ENCODE peak calls at places on chromosome 1, in eight cellular contexts. One of them, this sample, is unnamed.

GRCh38 chr1:211711313-211711712 is 35.9 kb upstream of the NEK2 start:
- DNase-seq in endodermal cell: no peak
- DNase-seq in left ventricle myocardium inferior: no peak
- DNase-seq in heart left ventricle: no peak
- DNase-seq in uterus: no peak
- DNase-seq in epithelial cell of prostate: no peak
- DNase-seq in esophagus squamous epithelium: no peak
- DNase-seq in RWPE2: no peak
- DNase-seq in this sample: no peak

GRCh38 chr1:37147397-37147831 is 113.1 kb upstream of the GRIK3 start:
- DNase-seq in endodermal cell: no peak
- DNase-seq in left ventricle myocardium inferior: no peak
- DNase-seq in heart left ventricle: no peak
- DNase-seq in uterus: no peak
- DNase-seq in epithelial cell of prostate: no peak
- DNase-seq in esophagus squamous epithelium: no peak
- DNase-seq in RWPE2: no peak
- DNase-seq in this sample: no peak

GRCh38 chr1:46224966-46225365 is 21.8 kb downstream of the LURAP1 start:
- DNase-seq in endodermal cell: no peak
- DNase-seq in left ventricle myocardium inferior: no peak
- DNase-seq in heart left ventricle: no peak
- DNase-seq in uterus: no peak
- DNase-seq in epithelial cell of prostate: no peak
- DNase-seq in esophagus squamous epithelium: no peak
- DNase-seq in RWPE2: no peak
- DNase-seq in this sample: no peak

GRCh38 chr1:96183928-96184327 is 537.7 kb upstream of the PTBP2 start:
- DNase-seq in endodermal cell: no peak
- DNase-seq in left ventricle myocardium inferior: no peak
- DNase-seq in heart left ventricle: no peak
- DNase-seq in uterus: no peak
- DNase-seq in epithelial cell of prostate: no peak
- DNase-seq in esophagus squamous epithelium: no peak
- DNase-seq in RWPE2: no peak
- DNase-seq in this sample: no peak

GRCh38 chr1:241007668-241008067 is 349.3 kb downstream of the RGS7 start:
- DNase-seq in endodermal cell: no peak
- DNase-seq in left ventricle myocardium inferior: no peak
- DNase-seq in heart left ventricle: no peak
- DNase-seq in uterus: no peak
- DNase-seq in epithelial cell of prostate: no peak
- DNase-seq in esophagus squamous epithelium: no peak
- DNase-seq in RWPE2: no peak
- DNase-seq in this sample: no peak

GRCh38 chr1:225748479-225748878 is 29.1 kb upstream of the SRP9 start:
- DNase-seq in endodermal cell: no peak
- DNase-seq in left ventricle myocardium inferior: no peak
- DNase-seq in heart left ventricle: no peak
- DNase-seq in uterus: no peak
- DNase-seq in epithelial cell of prostate: no peak
- DNase-seq in esophagus squamous epithelium: no peak
- DNase-seq in RWPE2: no peak
- DNase-seq in this sample: no peak

GRCh38 chr1:227546055-227546454 is 17.3 kb upstream of the ZNF678 start:
- DNase-seq in endodermal cell: peak
- DNase-seq in left ventricle myocardium inferior: no peak
- DNase-seq in heart left ventricle: no peak
- DNase-seq in uterus: no peak
- DNase-seq in epithelial cell of prostate: no peak
- DNase-seq in esophagus squamous epithelium: no peak
- DNase-seq in RWPE2: no peak
- DNase-seq in this sample: no peak

GRCh38 chr1:184576822-184577790 is 177.6 kb downstream of the EDEM3 start:
- DNase-seq in endodermal cell: no peak
- DNase-seq in left ventricle myocardium inferior: no peak
- DNase-seq in heart left ventricle: no peak
- DNase-seq in uterus: peak
- DNase-seq in epithelial cell of prostate: no peak
- DNase-seq in esophagus squamous epithelium: no peak
- DNase-seq in RWPE2: no peak
- DNase-seq in this sample: no peak

GRCh38 chr1:26838474-26839338 is 12.2 kb downstream of the ZDHHC18 start:
- DNase-seq in endodermal cell: no peak
- DNase-seq in left ventricle myocardium inferior: no peak
- DNase-seq in heart left ventricle: no peak
- DNase-seq in uterus: no peak
- DNase-seq in epithelial cell of prostate: no peak
- DNase-seq in esophagus squamous epithelium: no peak
- DNase-seq in RWPE2: no peak
- DNase-seq in this sample: no peak

GRCh38 chr1:199847021-199847420 is 180.5 kb upstream of the NR5A2 start:
- DNase-seq in endodermal cell: no peak
- DNase-seq in left ventricle myocardium inferior: no peak
- DNase-seq in heart left ventricle: no peak
- DNase-seq in uterus: no peak
- DNase-seq in epithelial cell of prostate: no peak
- DNase-seq in esophagus squamous epithelium: no peak
- DNase-seq in RWPE2: no peak
- DNase-seq in this sample: no peak

GRCh38 chr1:41882496-41882895 is 36.2 kb downstream of the HIVEP3 start:
- DNase-seq in endodermal cell: no peak
- DNase-seq in left ventricle myocardium inferior: no peak
- DNase-seq in heart left ventricle: no peak
- DNase-seq in uterus: no peak
- DNase-seq in epithelial cell of prostate: no peak
- DNase-seq in esophagus squamous epithelium: no peak
- DNase-seq in RWPE2: no peak
- DNase-seq in this sample: no peak

GRCh38 chr1:44881011-44881632 is 38.1 kb upstream of the PTCH2 start:
- DNase-seq in endodermal cell: no peak
- DNase-seq in left ventricle myocardium inferior: no peak
- DNase-seq in heart left ventricle: peak
- DNase-seq in uterus: no peak
- DNase-seq in epithelial cell of prostate: peak
- DNase-seq in esophagus squamous epithelium: no peak
- DNase-seq in RWPE2: no peak
- DNase-seq in this sample: peak

GRCh38 chr1:218304281-218305039 is 19.4 kb downstream of the RRP15 start:
- DNase-seq in endodermal cell: peak
- DNase-seq in left ventricle myocardium inferior: peak
- DNase-seq in heart left ventricle: peak
- DNase-seq in uterus: no peak
- DNase-seq in epithelial cell of prostate: no peak
- DNase-seq in esophagus squamous epithelium: no peak
- DNase-seq in RWPE2: no peak
- DNase-seq in this sample: no peak

GRCh38 chr1:223231011-223231572 is 88.0 kb upstream of the TLR5 start:
- DNase-seq in endodermal cell: no peak
- DNase-seq in left ventricle myocardium inferior: no peak
- DNase-seq in heart left ventricle: no peak
- DNase-seq in uterus: no peak
- DNase-seq in epithelial cell of prostate: no peak
- DNase-seq in esophagus squamous epithelium: no peak
- DNase-seq in RWPE2: no peak
- DNase-seq in this sample: no peak
- H3K27ac ChIP-seq in endodermal cell: no peak
- H3K27ac ChIP-seq in left ventricle myocardium inferior: no peak
- H3K27ac ChIP-seq in heart left ventricle: no peak
- H3K27ac ChIP-seq in uterus: no peak
- H3K27ac ChIP-seq in epithelial cell of prostate: peak
- H3K27ac ChIP-seq in esophagus squamous epithelium: no peak
- H3K27ac ChIP-seq in RWPE2: peak
- H3K27ac ChIP-seq in this sample: no peak

DNA sequence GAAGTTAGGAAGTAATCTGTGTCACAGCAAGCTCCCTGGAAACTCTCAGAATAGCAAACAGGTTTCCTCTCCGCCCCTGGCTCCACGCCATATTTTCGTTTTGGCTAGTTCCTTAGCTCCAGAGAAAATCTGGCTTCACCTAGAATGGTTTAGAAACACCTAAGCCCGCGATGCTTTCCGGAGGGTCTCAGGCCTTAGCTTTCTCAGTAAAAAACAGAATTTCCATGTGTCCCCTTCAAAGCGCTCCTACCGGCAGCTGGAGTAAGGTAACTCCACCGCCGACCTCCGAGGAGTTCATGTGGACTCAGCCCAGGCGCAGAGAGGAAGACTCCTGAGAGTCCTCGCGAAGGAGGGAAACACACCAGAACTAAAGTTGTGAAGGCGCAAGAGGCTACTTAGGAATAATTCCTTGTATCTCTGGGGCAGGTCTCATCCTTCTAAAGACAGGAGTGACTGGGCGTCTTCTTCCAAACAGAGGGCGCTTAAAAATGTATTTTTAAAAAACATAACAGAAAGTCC is 406 bp downstream of the KIAA0040 start:
- DNase-seq in endodermal cell: peak
- DNase-seq in left ventricle myocardium inferior: peak
- DNase-seq in heart left ventricle: peak
- DNase-seq in uterus: peak
- DNase-seq in epithelial cell of prostate: no peak
- DNase-seq in esophagus squamous epithelium: no peak
- DNase-seq in RWPE2: no peak
- DNase-seq in this sample: no peak
- H3K27ac ChIP-seq in endodermal cell: no peak
- H3K27ac ChIP-seq in left ventricle myocardium inferior: peak
- H3K27ac ChIP-seq in heart left ventricle: peak
- H3K27ac ChIP-seq in uterus: peak
- H3K27ac ChIP-seq in epithelial cell of prostate: peak
- H3K27ac ChIP-seq in esophagus squamous epithelium: peak
- H3K27ac ChIP-seq in RWPE2: peak
- H3K27ac ChIP-seq in this sample: peak

GRCh38 chr1:23567996-23568607 is 8.8 kb upstream of the ID3 start:
- DNase-seq in endodermal cell: peak
- DNase-seq in left ventricle myocardium inferior: peak
- DNase-seq in heart left ventricle: peak
- DNase-seq in uterus: no peak
- DNase-seq in epithelial cell of prostate: no peak
- DNase-seq in esophagus squamous epithelium: no peak
- DNase-seq in RWPE2: no peak
- DNase-seq in this sample: no peak
- H3K27ac ChIP-seq in endodermal cell: peak
- H3K27ac ChIP-seq in left ventricle myocardium inferior: peak
- H3K27ac ChIP-seq in heart left ventricle: peak
- H3K27ac ChIP-seq in uterus: peak
- H3K27ac ChIP-seq in epithelial cell of prostate: no peak
- H3K27ac ChIP-seq in esophagus squamous epithelium: peak
- H3K27ac ChIP-seq in RWPE2: no peak
- H3K27ac ChIP-seq in this sample: peak

DNA sequence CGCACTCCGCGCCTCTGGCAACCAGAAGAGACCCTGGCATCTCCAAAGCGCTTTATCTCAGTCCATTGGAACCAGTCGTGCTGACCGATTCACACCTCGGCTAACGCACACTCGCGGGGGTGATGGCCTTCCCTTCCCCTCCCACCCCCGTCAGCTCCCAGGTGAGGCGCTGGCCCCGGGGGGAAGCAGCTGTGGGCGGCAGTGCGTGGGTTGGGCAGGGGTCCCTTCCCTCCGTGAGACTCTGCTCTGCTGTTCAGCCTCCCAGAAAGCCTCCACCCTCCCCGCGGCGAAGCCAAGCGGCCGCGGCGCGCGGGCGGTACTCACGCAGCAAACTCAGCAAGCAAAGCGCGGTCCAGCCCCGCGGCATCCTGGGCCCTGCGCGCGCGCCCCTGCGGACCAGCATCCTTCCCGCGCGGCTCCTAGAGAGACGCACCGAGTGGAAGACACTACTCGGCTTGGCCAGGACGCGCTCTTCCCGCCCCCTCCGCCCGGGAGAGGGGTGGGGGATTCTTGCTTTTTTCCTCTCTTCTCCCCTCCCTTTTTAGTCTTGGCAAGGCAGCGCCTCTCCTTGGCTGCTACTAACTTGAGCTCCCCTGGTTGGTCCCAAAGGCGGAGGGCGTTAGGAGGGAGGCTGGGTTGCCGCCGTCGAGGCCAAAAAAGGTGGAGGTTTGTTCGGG is at the start of gene CD34:
- DNase-seq in endodermal cell: peak
- DNase-seq in left ventricle myocardium inferior: peak
- DNase-seq in heart left ventricle: peak
- DNase-seq in uterus: peak
- DNase-seq in epithelial cell of prostate: no peak
- DNase-seq in esophagus squamous epithelium: no peak
- DNase-seq in RWPE2: no peak
- DNase-seq in this sample: no peak
- H3K27ac ChIP-seq in endodermal cell: no peak
- H3K27ac ChIP-seq in left ventricle myocardium inferior: peak
- H3K27ac ChIP-seq in heart left ventricle: peak
- H3K27ac ChIP-seq in uterus: peak
- H3K27ac ChIP-seq in epithelial cell of prostate: no peak
- H3K27ac ChIP-seq in esophagus squamous epithelium: peak
- H3K27ac ChIP-seq in RWPE2: no peak
- H3K27ac ChIP-seq in this sample: no peak

DNA sequence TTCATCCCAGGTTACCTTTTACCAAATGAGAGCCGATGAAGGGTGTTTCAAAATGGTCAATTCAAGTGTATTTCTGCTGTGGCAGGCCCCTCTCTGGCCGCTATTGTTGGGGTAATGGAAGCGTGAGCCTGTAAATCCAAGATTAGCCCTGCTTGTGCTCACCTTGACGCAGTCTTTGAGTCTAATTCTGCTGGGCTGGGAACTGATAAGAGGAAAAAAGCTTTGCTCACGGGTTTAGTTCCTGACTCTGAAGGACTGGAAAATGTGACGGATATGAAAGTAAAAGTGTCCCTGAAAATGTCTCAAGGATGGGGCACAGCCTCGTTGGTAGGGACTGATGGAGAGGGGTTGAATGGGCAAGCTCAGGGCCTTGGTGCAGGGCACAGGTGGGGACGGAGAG is 125.9 kb upstream of the GALNT2 start:
- DNase-seq in endodermal cell: no peak
- DNase-seq in left ventricle myocardium inferior: no peak
- DNase-seq in heart left ventricle: no peak
- DNase-seq in uterus: no peak
- DNase-seq in epithelial cell of prostate: no peak
- DNase-seq in esophagus squamous epithelium: no peak
- DNase-seq in RWPE2: no peak
- DNase-seq in this sample: no peak
- H3K27ac ChIP-seq in endodermal cell: no peak
- H3K27ac ChIP-seq in left ventricle myocardium inferior: no peak
- H3K27ac ChIP-seq in heart left ventricle: no peak
- H3K27ac ChIP-seq in uterus: no peak
- H3K27ac ChIP-seq in epithelial cell of prostate: no peak
- H3K27ac ChIP-seq in esophagus squamous epithelium: no peak
- H3K27ac ChIP-seq in RWPE2: no peak
- H3K27ac ChIP-seq in this sample: no peak

DNA sequence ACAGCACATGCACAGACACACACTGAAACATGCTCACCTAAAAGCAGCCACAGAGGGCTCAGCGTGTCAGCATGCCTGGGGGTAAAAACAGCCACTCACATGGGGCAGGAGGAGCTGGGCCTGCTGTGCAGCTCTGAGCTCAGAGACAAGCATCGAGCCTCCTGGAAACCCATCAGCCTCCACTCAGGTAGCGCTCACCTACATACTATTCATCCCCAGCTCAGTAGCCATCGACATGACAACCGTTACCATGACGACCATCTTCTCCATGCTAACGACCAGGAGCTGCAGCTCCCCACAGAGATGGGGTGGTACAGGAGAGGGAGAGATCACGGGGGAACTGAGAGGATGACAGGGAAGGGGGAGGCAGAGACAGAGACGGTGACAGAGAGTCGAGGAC is 28.6 kb downstream of the SDC3 start:
- DNase-seq in endodermal cell: peak
- DNase-seq in left ventricle myocardium inferior: no peak
- DNase-seq in heart left ventricle: no peak
- DNase-seq in uterus: no peak
- DNase-seq in epithelial cell of prostate: peak
- DNase-seq in esophagus squamous epithelium: no peak
- DNase-seq in RWPE2: no peak
- DNase-seq in this sample: no peak
- H3K27ac ChIP-seq in endodermal cell: no peak
- H3K27ac ChIP-seq in left ventricle myocardium inferior: no peak
- H3K27ac ChIP-seq in heart left ventricle: no peak
- H3K27ac ChIP-seq in uterus: peak
- H3K27ac ChIP-seq in epithelial cell of prostate: no peak
- H3K27ac ChIP-seq in esophagus squamous epithelium: peak
- H3K27ac ChIP-seq in RWPE2: peak
- H3K27ac ChIP-seq in this sample: peak